ENCODE peak calls at places on chromosomes 16 and 17, in five cellular contexts. Y, E, L, Q and J are unnamed samples.

GRCh38 chr17:8997994-8998628 is 23.2 kb upstream of the NTN1 start:
- DNase-seq in L (peak), Q (peak), Y (peak), E (no peak), J (no peak)

GRCh38 chr16:12804395-12804794 is 708 bp upstream of the CPPED1 start:
- DNase-seq in Y (no peak), E (no peak), L (no peak), Q (no peak), J (no peak)

GRCh38 chr17:50047488-50048126 is 8.3 kb upstream of the ITGA3 start:
- DNase-seq in Y (no peak), L (no peak), E (no peak), Q (no peak), J (no peak)

GRCh38 chr17:76506408-76507328 is 5.4 kb upstream of the RHBDF2 start:
- DNase-seq in Y (no peak), L (peak), Q (peak), E (no peak), J (no peak)

GRCh38 chr17:4980644-4981216 is 6.7 kb downstream of the CAMTA2 start:
- DNase-seq in L (no peak), Y (peak), Q (peak), E (no peak), J (no peak)

GRCh38 chr16:50651835-50652438 is 29.2 kb downstream of the SNX20 start:
- DNase-seq in L (no peak), Q (no peak), E (no peak), Y (no peak), J (no peak)

GRCh38 chr16:71254832-71255560 is 24.5 kb upstream of the HYDIN start:
- DNase-seq in Q (no peak), Y (no peak), E (no peak), L (no peak), J (no peak)

GRCh38 chr17:64223931-64224657 is 39.0 kb downstream of the TEX2 start:
- DNase-seq in Q (no peak), L (no peak), Y (no peak), E (no peak), J (no peak)

GRCh38 chr16:55555436-55555835 is 11.0 kb upstream of the CAPNS2 start:
- DNase-seq in Q (no peak), Y (no peak), E (no peak), L (no peak), J (no peak)

GRCh38 chr17:10177131-10177920 is 21.1 kb downstream of the GAS7 start:
- DNase-seq in Y (no peak), L (no peak), E (no peak), Q (no peak), J (no peak)

GRCh38 chr17:62704381-62704971 is 77.0 kb downstream of the MRC2 start:
- DNase-seq in E (no peak), Y (no peak), Q (peak), L (no peak), J (no peak)

GRCh38 chr17:65261152-65261551 is 124.0 kb downstream of the RGS9 start:
- DNase-seq in Y (no peak), Q (no peak), L (no peak), E (no peak), J (no peak)

GRCh38 chr16:3879258-3879886 is 1.1 kb downstream of the CREBBP start:
- DNase-seq in Y (no peak), Q (peak), L (peak), E (no peak), J (no peak)

GRCh38 chr17:40315678-40316570 is 6.9 kb downstream of the RARA start:
- DNase-seq in E (no peak), L (peak), Q (no peak), Y (no peak), J (no peak)

GRCh38 chr17:28916302-28916934 is 13.5 kb upstream of the DHRS13 start:
- DNase-seq in Y (peak), Q (peak), E (no peak), L (no peak), J (no peak)

GRCh38 chr17:193426-193810 is 12.0 kb upstream of the DOC2B start:
- DNase-seq in Y (no peak), Q (no peak), L (no peak), E (no peak), J (no peak)

GRCh38 chr16:66947302-66948033 is 12.2 kb downstream of the CES2 start:
- DNase-seq in L (peak), Q (peak), Y (peak), E (no peak), J (no peak)

GRCh38 chr17:38404174-38404943 is 23.9 kb upstream of the ARHGAP23 start:
- DNase-seq in Y (no peak), E (no peak), L (no peak), Q (no peak), J (no peak)

GRCh38 chr17:39014795-39015545 is 47.8 kb upstream of the FBXO47 start:
- DNase-seq in E (no peak), Q (no peak), L (peak), Y (no peak), J (no peak)

GRCh38 chr16:89765292-89765810 is 44.0 kb downstream of the ZNF276 start:
- DNase-seq in Y (no peak), Q (no peak), L (no peak), E (no peak), J (no peak)

GRCh38 chr17:80277751-80278671 is 17.4 kb downstream of the RNF213 start:
- DNase-seq in L (peak), Q (no peak), E (no peak), Y (no peak), J (no peak)

GRCh38 chr16:50742521-50743150 is 750 bp downstream of the CYLD start:
- DNase-seq in Y (peak), Q (peak), E (no peak), L (no peak), J (no peak)

GRCh38 chr16:2846511-2847310 is 11.3 kb downstream of the PRSS22 start:
- DNase-seq in L (no peak), E (peak), Y (peak), Q (peak), J (peak)

GRCh38 chr17:60641810-60642220 is 35.8 kb upstream of the BCAS3 start:
- DNase-seq in L (peak), Y (peak), Q (peak), E (peak), J (peak)

GRCh38 chr16:89602273-89602951 is 11.0 kb upstream of the DPEP1 start:
- DNase-seq in Q (no peak), Y (no peak), L (peak), E (peak), J (peak)

GRCh38 chr16:22614271-22614947 is 103.7 kb downstream of the NPIPB5 start:
- DNase-seq in Q (peak), L (no peak), Y (no peak), E (peak), J (no peak)

GRCh38 chr16:67399218-67399733 is 6.0 kb upstream of the TPPP3 start:
- DNase-seq in L (peak), Y (no peak), Q (no peak), E (no peak), J (no peak)

GRCh38 chr16:77009453-77009852 is 181.5 kb upstream of the MON1B start:
- DNase-seq in Q (no peak), L (no peak), Y (no peak), E (no peak), J (no peak)

DNA sequence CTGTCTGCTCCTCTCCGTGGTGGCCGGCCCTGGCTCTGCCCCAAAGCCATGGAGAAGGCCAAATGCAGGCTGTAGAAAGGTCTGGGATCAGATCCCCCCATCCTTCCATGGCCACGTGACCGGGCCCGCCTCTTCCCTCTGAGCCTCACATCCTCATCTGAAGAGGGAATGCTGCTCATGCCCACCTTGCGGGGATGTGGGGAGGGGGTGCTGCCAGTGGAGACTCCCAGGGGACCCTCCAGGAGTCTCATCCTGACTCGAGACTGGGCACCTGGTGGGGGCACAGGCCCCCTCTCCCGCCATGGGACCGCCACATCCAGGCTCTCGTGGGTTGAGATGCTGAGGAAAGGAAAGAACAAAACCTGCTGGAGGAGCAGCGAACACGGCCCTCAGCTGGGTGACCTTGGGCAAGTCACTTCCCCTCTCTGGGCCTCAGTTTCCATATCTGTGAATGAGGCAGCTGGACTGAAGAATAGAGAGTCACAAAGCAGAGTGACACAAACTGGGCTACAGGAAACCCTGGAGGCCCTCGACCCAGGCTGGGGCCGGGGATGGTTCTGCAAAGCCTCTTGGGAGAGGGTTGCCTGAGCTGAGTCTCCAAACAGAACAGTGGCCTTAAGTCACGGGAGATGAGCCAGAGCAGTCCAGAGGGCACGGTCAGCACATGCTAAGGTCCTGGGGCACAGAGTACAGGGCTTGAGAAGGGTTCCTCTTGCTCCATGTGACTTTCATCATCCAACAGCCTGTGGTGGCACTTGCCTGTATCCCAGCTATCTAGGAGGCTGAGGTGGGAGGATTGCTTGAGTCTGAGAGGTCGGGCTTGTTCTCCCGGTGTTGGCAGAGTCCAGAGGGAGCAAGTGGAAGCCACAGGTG is 30.1 kb downstream of the SOCS1 start:
- DNase-seq in Q (no peak), Y (no peak), L (no peak), E (no peak), J (no peak)
- H3K4me3 ChIP-seq in Q (no peak), Y (no peak), L (no peak), E (no peak), J (no peak)

GRCh38 chr16:951660-952301 is 19.0 kb downstream of the LMF1 start:
- DNase-seq in Q (no peak), L (peak), E (no peak), Y (no peak), J (peak)
- H3K4me3 ChIP-seq in Q (no peak), L (no peak), E (no peak), Y (no peak), J (no peak)

GRCh38 chr16:85805442-85806045 is 6.0 kb downstream of the COX4I1 start:
- DNase-seq in Q (no peak), E (no peak), L (no peak), Y (no peak), J (no peak)
- H3K4me3 ChIP-seq in Q (no peak), E (no peak), L (no peak), Y (no peak), J (no peak)

DNA sequence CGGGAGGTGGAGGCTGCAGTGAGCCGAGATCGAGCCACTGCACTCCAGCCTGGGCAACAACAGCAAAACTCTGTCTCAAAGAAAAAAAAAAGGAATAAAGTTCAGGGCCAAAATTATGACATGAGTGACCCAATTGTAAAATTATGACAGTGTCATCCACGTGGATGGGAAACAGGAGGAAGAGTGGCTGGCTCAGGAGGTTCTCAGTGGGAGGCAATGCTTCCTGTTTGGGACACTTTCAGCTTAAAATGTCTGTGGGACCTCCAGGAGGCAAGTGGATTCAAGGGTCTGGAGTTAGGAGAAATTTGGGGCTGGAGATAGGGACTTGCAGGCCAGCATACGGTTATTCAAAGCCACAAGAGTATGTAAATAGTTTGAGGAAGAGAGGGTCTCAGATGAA is 8.0 kb upstream of the STX4 start:
- DNase-seq in Y (no peak), Q (no peak), L (no peak), E (no peak), J (no peak)
- H3K4me3 ChIP-seq in Y (no peak), Q (no peak), L (no peak), E (no peak), J (no peak)

GRCh38 chr17:27526603-27527002 is 70.4 kb downstream of the KSR1 start:
- DNase-seq in Q (no peak), L (no peak), Y (no peak), E (no peak), J (no peak)
- H3K4me3 ChIP-seq in Q (no peak), L (no peak), Y (no peak), E (no peak), J (no peak)

GRCh38 chr16:10514369-10515055 is 65.9 kb downstream of the EMP2 start:
- DNase-seq in L (no peak), E (peak), Y (peak), Q (peak), J (no peak)
- H3K4me3 ChIP-seq in L (no peak), E (no peak), Y (no peak), Q (no peak), J (no peak)

GRCh38 chr16:21599994-21600773 is 807 bp downstream of the METTL9 start:
- DNase-seq in Q (peak), L (no peak), E (no peak), Y (no peak), J (peak)
- H3K4me3 ChIP-seq in Q (peak), L (peak), E (peak), Y (peak), J (peak)

DNA sequence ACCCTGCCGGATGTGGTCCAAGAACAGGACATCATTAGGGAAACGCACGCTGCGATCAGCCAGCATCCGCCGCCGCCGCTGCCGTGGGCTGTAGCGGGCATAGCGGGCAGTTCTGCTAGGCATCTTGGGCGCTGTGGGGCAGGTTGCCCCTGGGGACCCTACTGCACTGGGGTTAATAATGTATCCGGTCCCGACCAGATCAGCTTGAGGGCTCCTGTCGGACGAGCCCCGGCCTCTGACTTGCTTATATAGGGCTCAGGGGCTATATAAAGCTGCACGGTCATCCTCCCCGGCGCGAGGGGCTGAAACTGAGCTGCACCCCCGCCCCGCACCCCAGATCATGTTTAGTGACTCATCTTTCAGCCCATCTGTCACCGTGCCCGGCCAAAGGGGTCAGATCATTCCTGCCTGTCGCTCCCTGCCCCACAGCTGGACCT is at the start of gene PPP1R27:
- DNase-seq in Y (no peak), L (no peak), E (no peak), Q (no peak), J (no peak)
- H3K4me3 ChIP-seq in Y (peak), L (peak), E (peak), Q (peak), J (peak)

GRCh38 chr17:74971069-74971841 is 1.3 kb downstream of the HID1 start:
- DNase-seq in Y (no peak), L (no peak), E (no peak), Q (no peak), J (no peak)

GRCh38 chr17:74964988-74965622 is 7.5 kb downstream of the HID1 start:
- DNase-seq in L (no peak), E (no peak), Y (no peak), Q (no peak), J (no peak)

GRCh38 chr17:74970395-74970794 is 2.2 kb downstream of the HID1 start:
- DNase-seq in Y (no peak), L (no peak), Q (no peak), E (no peak), J (no peak)

GRCh38 chr17:74971842-74972106 is 785 bp downstream of the HID1 start:
- DNase-seq in L (no peak), E (no peak), Y (no peak), Q (no peak), J (no peak)

DNA sequence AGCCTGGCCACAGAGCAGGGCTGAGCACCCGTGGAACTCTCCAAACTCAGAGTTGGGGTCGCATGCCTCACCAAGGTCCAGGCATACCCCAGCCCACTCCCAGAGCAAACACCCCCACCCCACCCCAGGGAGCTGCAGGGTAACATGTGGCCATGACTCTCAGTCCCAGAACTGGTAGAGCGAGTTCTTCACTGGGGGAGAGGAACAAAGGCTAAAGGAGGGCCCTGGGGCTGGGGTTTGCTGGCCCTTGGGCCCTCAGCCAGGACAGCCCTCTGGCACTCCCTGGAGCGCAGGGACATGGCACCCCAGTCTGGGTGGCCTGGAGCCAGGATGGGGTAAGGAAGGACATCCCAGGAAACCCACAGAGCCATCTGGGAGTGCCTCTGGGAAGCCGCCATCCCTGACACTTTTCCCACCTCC is 4.2 kb downstream of the HID1 start:
- DNase-seq in Y (no peak), Q (peak), E (no peak), L (no peak), J (no peak)
- H3K4me3 ChIP-seq in Y (no peak), Q (no peak), E (no peak), L (no peak), J (no peak)

DNA sequence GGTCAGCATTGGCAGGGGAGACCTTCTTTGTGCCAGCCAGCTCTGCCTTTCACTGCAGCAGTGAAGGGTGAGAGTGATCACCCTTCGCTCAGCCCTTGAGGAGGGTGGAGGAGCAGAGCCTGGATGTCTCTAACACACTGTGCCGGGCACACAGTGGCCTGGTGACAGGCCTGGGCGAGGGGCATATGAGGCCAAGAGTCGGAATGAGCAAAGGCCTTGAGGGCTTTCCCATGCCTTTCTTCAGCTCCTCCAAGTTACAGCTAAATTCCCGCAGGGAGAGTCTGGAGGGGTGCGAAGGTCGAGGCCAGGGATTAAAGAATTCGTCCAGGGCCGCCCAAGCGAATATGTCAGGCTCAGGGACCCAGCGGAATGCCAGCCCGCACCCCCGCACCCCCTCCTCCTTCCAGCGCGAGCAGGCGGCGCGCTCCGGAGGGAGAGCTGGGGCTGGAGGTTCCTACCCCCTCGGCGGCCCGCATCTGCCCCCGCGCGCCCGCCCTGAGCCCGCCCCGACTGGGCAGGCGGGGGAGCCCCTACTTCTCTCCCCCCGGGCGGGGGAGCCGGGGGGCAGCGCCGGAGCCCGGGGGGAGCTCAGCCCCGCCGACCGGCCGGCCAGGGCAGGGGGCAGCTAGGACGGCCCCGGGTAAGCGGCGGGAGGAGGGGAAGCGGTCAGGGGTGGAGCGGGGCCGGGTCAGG is at the start of gene RASL10B:
- DNase-seq in L (peak), Y (no peak), E (no peak), Q (peak), J (no peak)
- H3K4me3 ChIP-seq in L (peak), Y (peak), E (peak), Q (peak), J (peak)